ENCODE peak calls at places on chromosomes 12 and 14, in five cellular contexts. H, F, I, W and S are unnamed samples.
A peak's percentile ranks its signal among the peaks of the same experiment; 100 is the strongest.

GRCh38 chr12:125873031-125873430 is 807.8 kb downstream of the AACS start:
- DNase-seq in H (no peak), F (no peak), I (no peak), W (no peak), S (no peak)

GRCh38 chr12:106030210-106031175 is 108.3 kb downstream of the NUAK1 start:
- DNase-seq in H (peak; percentile 64), F (peak; percentile 96), I (no peak), W (no peak), S (no peak)

GRCh38 chr12:101759396-101760047 is 20.3 kb upstream of the SYCP3 start:
- DNase-seq in H (peak; percentile 14), F (peak; percentile 35), I (no peak), W (peak; percentile 38), S (no peak)

GRCh38 chr12:124917841-124918621 is 3.6 kb upstream of the UBC start:
- DNase-seq in H (no peak), F (peak; percentile 21), I (no peak), W (no peak), S (no peak)

GRCh38 chr14:54166049-54166950 is 209.7 kb upstream of the BMP4 start:
- DNase-seq in H (no peak), F (no peak), I (no peak), W (no peak), S (no peak)

GRCh38 chr14:104593710-104594121 is 10.9 kb downstream of the TMEM179 start:
- DNase-seq in H (peak; percentile 15), F (no peak), I (no peak), W (no peak), S (no peak)

GRCh38 chr14:65238456-65238855 is 136.1 kb upstream of the MAX start:
- DNase-seq in H (peak; percentile 86), F (peak; percentile 82), I (no peak), W (no peak), S (no peak)

GRCh38 chr14:52268191-52269061 is 928 bp downstream of the PTGDR start:
- DNase-seq in H (no peak), F (peak; percentile 13), I (no peak), W (no peak), S (no peak)

GRCh38 chr12:7915911-7916403 is 20.0 kb downstream of the SLC2A3 start:
- DNase-seq in H (no peak), F (no peak), I (no peak), W (no peak), S (no peak)

GRCh38 chr12:48813464-48814312 is 4.6 kb upstream of the CACNB3 start:
- DNase-seq in H (no peak), F (peak; percentile 50), I (no peak), W (no peak), S (no peak)

GRCh38 chr14:94598816-94599655 is 13.2 kb upstream of the SERPINA3 start:
- DNase-seq in H (peak; percentile 86), F (peak; percentile 97), I (no peak), W (no peak), S (peak; percentile 79)

GRCh38 chr14:72476657-72477499 is 417.0 kb downstream of the DPF3 start:
- DNase-seq in H (peak; percentile 64), F (peak; percentile 53), I (no peak), W (no peak), S (no peak)

GRCh38 chr12:124745891-124746570 is 117.6 kb downstream of the SCARB1 start:
- DNase-seq in H (peak; percentile 95), F (peak; percentile 81), I (peak; percentile 93), W (peak; percentile 75), S (peak; percentile 91)

GRCh38 chr14:104939666-104940410 is 15.2 kb downstream of the PLD4 start:
- DNase-seq in H (no peak), F (no peak), I (peak; percentile 59), W (no peak), S (peak; percentile 11)

GRCh38 chr12:5453471-5453870 is 21.6 kb downstream of the NTF3 start:
- DNase-seq in H (no peak), F (no peak), I (no peak), W (no peak), S (no peak)

GRCh38 chr12:88339254-88339949 is 197.3 kb downstream of the TMTC3 start:
- DNase-seq in H (peak; percentile 67), F (peak; percentile 85), I (no peak), W (no peak), S (no peak)

GRCh38 chr14:89909586-89909985 is 44.9 kb downstream of the EFCAB11 start:
- DNase-seq in H (no peak), F (no peak), I (no peak), W (no peak), S (no peak)

GRCh38 chr14:69088523-69089445 is 64.1 kb downstream of the DCAF5 start:
- DNase-seq in H (peak; percentile 51), F (peak; percentile 70), I (no peak), W (no peak), S (no peak)

GRCh38 chr14:92658160-92658559 is 90.3 kb downstream of the LGMN start:
- DNase-seq in H (no peak), F (no peak), I (no peak), W (no peak), S (no peak)

GRCh38 chr12:47391566-47391965 is 311.8 kb upstream of the AMIGO2 start:
- DNase-seq in H (no peak), F (no peak), I (no peak), W (no peak), S (no peak)

GRCh38 chr12:84502180-84502857 is 410.3 kb downstream of the SLC6A15 start:
- DNase-seq in H (no peak), F (no peak), I (no peak), W (no peak), S (no peak)

GRCh38 chr12:84506317-84506716 is 406.3 kb downstream of the SLC6A15 start:
- DNase-seq in H (no peak), F (no peak), I (no peak), W (no peak), S (no peak)

GRCh38 chr12:84507914-84508313 is 404.7 kb downstream of the SLC6A15 start:
- DNase-seq in H (peak; percentile 17), F (no peak), I (no peak), W (no peak), S (no peak)

GRCh38 chr12:84508325-84508861 is 404.2 kb downstream of the SLC6A15 start:
- DNase-seq in H (peak; percentile 88), F (peak; percentile 75), I (no peak), W (no peak), S (no peak)

DNA sequence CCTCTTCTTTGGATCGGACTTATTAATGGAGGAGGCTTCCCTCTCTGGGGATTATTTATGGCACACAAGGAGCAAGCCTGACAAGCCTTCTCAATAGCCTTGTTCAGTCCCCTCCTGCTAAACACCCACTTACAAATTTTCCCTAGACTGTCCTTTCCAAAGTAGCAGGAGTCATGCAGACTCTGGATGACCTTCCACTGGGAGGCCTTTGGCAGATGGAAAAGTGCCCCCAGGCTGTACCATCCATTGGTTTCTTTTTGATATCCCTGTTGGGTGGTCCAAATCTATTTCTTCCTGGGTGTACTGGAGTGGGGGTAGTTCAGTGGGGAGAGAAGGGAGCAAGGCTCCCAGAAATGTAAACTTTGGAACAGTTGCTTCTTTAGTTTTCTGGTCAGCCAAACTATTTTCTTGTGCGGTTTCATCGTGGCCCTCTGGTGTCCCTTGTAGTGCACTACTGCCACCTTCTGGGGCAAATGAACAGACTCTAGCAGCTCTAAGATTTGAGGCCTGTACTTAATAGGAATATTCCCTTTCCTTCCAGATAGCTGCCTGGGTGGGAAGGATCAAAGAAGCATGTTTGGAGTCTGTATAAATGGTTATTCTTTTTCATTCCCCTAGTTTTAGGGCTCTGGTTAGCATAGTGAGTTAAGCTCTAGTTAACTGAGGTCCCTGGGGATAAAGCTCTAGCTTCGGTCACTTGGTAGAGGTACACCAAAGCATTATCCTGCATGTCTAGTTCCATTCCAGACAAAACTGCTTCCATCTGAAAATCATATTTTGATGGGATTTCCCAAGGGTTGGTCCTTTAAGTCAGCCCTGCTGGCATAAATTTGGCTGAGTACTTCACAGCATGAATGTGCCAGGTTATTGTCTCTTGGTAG is 409.5 kb downstream of the SLC6A15 start:
- DNase-seq in H (peak; percentile 66), F (peak; percentile 72), I (no peak), W (peak; percentile 9), S (peak; percentile 54)
- TF ChIP-seq CTCF in H (peak; percentile 75), F (peak; percentile 90), I (peak; percentile 57), W (peak; percentile 19), S (no peak)

GRCh38 chr14:78141590-78141989 is 28.6 kb upstream of the NRXN3 start:
- DNase-seq in H (no peak), F (no peak), I (no peak), W (no peak), S (no peak)
- TF ChIP-seq CTCF in H (no peak), F (no peak), I (no peak), W (no peak), S (no peak)

GRCh38 chr14:100077441-100077840 is 12.2 kb downstream of the EVL start:
- DNase-seq in H (no peak), F (no peak), I (no peak), W (no peak), S (no peak)

GRCh38 chr14:100080206-100080605 is 15.0 kb downstream of the EVL start:
- DNase-seq in H (no peak), F (no peak), I (no peak), W (no peak), S (no peak)

GRCh38 chr14:100078216-100078780 is 13.1 kb downstream of the EVL start:
- DNase-seq in H (no peak), F (no peak), I (no peak), W (no peak), S (no peak)

GRCh38 chr14:100079606-100080005 is 14.4 kb downstream of the EVL start:
- DNase-seq in H (no peak), F (no peak), I (no peak), W (no peak), S (no peak)

GRCh38 chr14:100078997-100079561 is 13.9 kb downstream of the EVL start:
- DNase-seq in H (peak; percentile 23), F (peak; percentile 72), I (no peak), W (peak; percentile 56), S (no peak)
- TF ChIP-seq CTCF in H (no peak), F (peak; percentile 6), I (no peak), W (no peak), S (no peak)

GRCh38 chr14:23094666-23095195 is at the start of gene ACIN1:
- DNase-seq in H (peak; percentile 81), F (peak; percentile 86), I (peak; percentile 99), W (peak; percentile 91), S (peak; percentile 61)

GRCh38 chr14:23095196-23096108 is at the start of gene C14orf119:
- DNase-seq in H (peak; percentile 98), F (peak; percentile 99), I (peak; percentile 96), W (peak; percentile 99), S (peak; percentile 100)

GRCh38 chr14:23093526-23093925 is 1.4 kb downstream of the ACIN1 start:
- DNase-seq in H (no peak), F (no peak), I (no peak), W (no peak), S (no peak)

GRCh38 chr14:23093104-23093503 is 1.8 kb downstream of the ACIN1 start:
- DNase-seq in H (no peak), F (no peak), I (no peak), W (no peak), S (no peak)

DNA sequence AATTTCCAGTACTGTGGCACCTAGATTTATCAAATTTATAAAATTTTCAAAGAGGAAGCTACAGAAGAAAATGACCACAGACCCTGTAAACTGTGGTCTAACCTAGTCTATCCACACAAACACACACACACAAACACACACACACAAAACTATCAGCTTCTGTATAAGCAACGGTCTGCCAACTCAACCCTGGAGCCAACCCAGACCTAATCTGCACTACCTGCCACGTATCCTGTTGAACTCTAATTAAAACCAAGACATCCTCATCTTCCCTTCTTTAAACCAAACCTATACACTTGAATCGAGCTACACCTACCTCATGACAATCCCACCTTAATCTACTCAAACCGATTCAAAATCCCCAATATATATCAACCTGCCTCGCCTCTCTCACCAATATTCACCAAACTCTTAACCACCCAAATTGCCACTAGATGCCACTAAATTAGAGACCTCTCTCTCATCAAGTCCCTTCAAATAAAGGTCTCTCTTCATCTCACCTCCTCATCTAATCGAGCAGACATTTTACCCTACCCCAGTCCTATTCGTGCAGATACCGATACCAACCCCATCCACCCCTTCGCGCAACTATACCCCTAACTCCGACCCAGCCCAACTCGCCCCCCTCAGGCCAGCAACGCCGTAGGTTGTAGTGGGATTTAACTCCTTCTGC is 807 bp downstream of the ACIN1 start:
- DNase-seq in H (no peak), F (no peak), I (no peak), W (no peak), S (no peak)
- TF ChIP-seq CTCF in H (peak; percentile 24), F (peak; percentile 28), I (no peak), W (peak; percentile 46), S (no peak)